ENCODE peak calls at places on chromosome 16, in eight cellular contexts. One of them, this sample, is unnamed.

GRCh38 chr16:49811630-49812334 is 44.1 kb downstream of the ZNF423 start:
- DNase-seq in HCT116: no peak
- DNase-seq in adrenal gland: no peak
- DNase-seq in ovary: no peak
- DNase-seq in body of pancreas: peak; percentile 74
- DNase-seq in tibial nerve: no peak
- DNase-seq in stomach: no peak
- DNase-seq in GM12878: no peak
- DNase-seq in this sample: no peak

GRCh38 chr16:30850246-30850645 is 43.6 kb downstream of the BCL7C start:
- DNase-seq in HCT116: no peak
- DNase-seq in adrenal gland: no peak
- DNase-seq in ovary: no peak
- DNase-seq in body of pancreas: no peak
- DNase-seq in tibial nerve: no peak
- DNase-seq in stomach: no peak
- DNase-seq in GM12878: no peak
- DNase-seq in this sample: no peak

GRCh38 chr16:71311553-71312158 is 22.5 kb upstream of the CMTR2 start:
- DNase-seq in HCT116: no peak
- DNase-seq in adrenal gland: peak; percentile 24
- DNase-seq in ovary: no peak
- DNase-seq in body of pancreas: peak; percentile 17
- DNase-seq in tibial nerve: no peak
- DNase-seq in stomach: no peak
- DNase-seq in GM12878: no peak
- DNase-seq in this sample: no peak

GRCh38 chr16:82694239-82694874 is 67.6 kb downstream of the CDH13 start:
- DNase-seq in HCT116: no peak
- DNase-seq in adrenal gland: no peak
- DNase-seq in ovary: no peak
- DNase-seq in body of pancreas: no peak
- DNase-seq in tibial nerve: no peak
- DNase-seq in stomach: no peak
- DNase-seq in GM12878: no peak
- DNase-seq in this sample: peak; percentile 34

GRCh38 chr16:51637744-51638100 is 486.7 kb upstream of the SALL1 start:
- DNase-seq in HCT116: no peak
- DNase-seq in adrenal gland: no peak
- DNase-seq in ovary: no peak
- DNase-seq in body of pancreas: no peak
- DNase-seq in tibial nerve: no peak
- DNase-seq in stomach: no peak
- DNase-seq in GM12878: no peak
- DNase-seq in this sample: no peak

GRCh38 chr16:3444032-3444388 is 530 bp downstream of the NAA60 start:
- DNase-seq in HCT116: peak; percentile 39
- DNase-seq in adrenal gland: peak; percentile 38
- DNase-seq in ovary: no peak
- DNase-seq in body of pancreas: no peak
- DNase-seq in tibial nerve: no peak
- DNase-seq in stomach: peak; percentile 36
- DNase-seq in GM12878: no peak
- DNase-seq in this sample: no peak

GRCh38 chr16:58421529-58421928 is 29.3 kb downstream of the GINS3 start:
- DNase-seq in HCT116: no peak
- DNase-seq in adrenal gland: no peak
- DNase-seq in ovary: no peak
- DNase-seq in body of pancreas: no peak
- DNase-seq in tibial nerve: no peak
- DNase-seq in stomach: no peak
- DNase-seq in GM12878: no peak
- DNase-seq in this sample: no peak

GRCh38 chr16:30846649-30847402 is 47.1 kb downstream of the BCL7C start:
- DNase-seq in HCT116: no peak
- DNase-seq in adrenal gland: no peak
- DNase-seq in ovary: no peak
- DNase-seq in body of pancreas: no peak
- DNase-seq in tibial nerve: no peak
- DNase-seq in stomach: no peak
- DNase-seq in GM12878: no peak
- DNase-seq in this sample: no peak

GRCh38 chr16:4319454-4319853 is 3.6 kb downstream of the GLIS2 start:
- DNase-seq in HCT116: no peak
- DNase-seq in adrenal gland: peak; percentile 46
- DNase-seq in ovary: peak; percentile 61
- DNase-seq in body of pancreas: no peak
- DNase-seq in tibial nerve: no peak
- DNase-seq in stomach: peak; percentile 46
- DNase-seq in GM12878: no peak
- DNase-seq in this sample: no peak

GRCh38 chr16:78893340-78893739 is 707.2 kb downstream of the MAF start:
- DNase-seq in HCT116: no peak
- DNase-seq in adrenal gland: no peak
- DNase-seq in ovary: no peak
- DNase-seq in body of pancreas: no peak
- DNase-seq in tibial nerve: no peak
- DNase-seq in stomach: no peak
- DNase-seq in GM12878: no peak
- DNase-seq in this sample: no peak

GRCh38 chr16:74744566-74744965 is 30.1 kb downstream of the FA2H start:
- DNase-seq in HCT116: no peak
- DNase-seq in adrenal gland: no peak
- DNase-seq in ovary: no peak
- DNase-seq in body of pancreas: no peak
- DNase-seq in tibial nerve: no peak
- DNase-seq in stomach: no peak
- DNase-seq in GM12878: no peak
- DNase-seq in this sample: no peak

GRCh38 chr16:16064874-16065384 is 115.5 kb downstream of the ABCC1 start:
- DNase-seq in HCT116: no peak
- DNase-seq in adrenal gland: no peak
- DNase-seq in ovary: no peak
- DNase-seq in body of pancreas: no peak
- DNase-seq in tibial nerve: no peak
- DNase-seq in stomach: no peak
- DNase-seq in GM12878: no peak
- DNase-seq in this sample: no peak

GRCh38 chr16:62391940-62392339 is 355.7 kb upstream of the CDH8 start:
- DNase-seq in HCT116: no peak
- DNase-seq in adrenal gland: no peak
- DNase-seq in ovary: no peak
- DNase-seq in body of pancreas: no peak
- DNase-seq in tibial nerve: no peak
- DNase-seq in stomach: no peak
- DNase-seq in GM12878: no peak
- DNase-seq in this sample: no peak

GRCh38 chr16:15857779-15858560 is 1.1 kb upstream of the MYH11 start:
- DNase-seq in HCT116: no peak
- DNase-seq in adrenal gland: no peak
- DNase-seq in ovary: peak; percentile 76
- DNase-seq in body of pancreas: peak; percentile 23
- DNase-seq in tibial nerve: no peak
- DNase-seq in stomach: peak; percentile 27
- DNase-seq in GM12878: no peak
- DNase-seq in this sample: peak; percentile 29

GRCh38 chr16:54867302-54867832 is 63.3 kb upstream of the IRX5 start:
- DNase-seq in HCT116: no peak
- DNase-seq in adrenal gland: no peak
- DNase-seq in ovary: no peak
- DNase-seq in body of pancreas: no peak
- DNase-seq in tibial nerve: no peak
- DNase-seq in stomach: no peak
- DNase-seq in GM12878: no peak
- DNase-seq in this sample: no peak

GRCh38 chr16:54870151-54870550 is 60.5 kb upstream of the IRX5 start:
- DNase-seq in HCT116: no peak
- DNase-seq in adrenal gland: no peak
- DNase-seq in ovary: no peak
- DNase-seq in body of pancreas: no peak
- DNase-seq in tibial nerve: no peak
- DNase-seq in stomach: no peak
- DNase-seq in GM12878: no peak
- DNase-seq in this sample: no peak

GRCh38 chr16:54875443-54875842 is 55.2 kb upstream of the IRX5 start:
- DNase-seq in HCT116: no peak
- DNase-seq in adrenal gland: no peak
- DNase-seq in ovary: no peak
- DNase-seq in body of pancreas: no peak
- DNase-seq in tibial nerve: no peak
- DNase-seq in stomach: no peak
- DNase-seq in GM12878: no peak
- DNase-seq in this sample: no peak

GRCh38 chr16:54873081-54873480 is 57.6 kb upstream of the IRX5 start:
- DNase-seq in HCT116: no peak
- DNase-seq in adrenal gland: no peak
- DNase-seq in ovary: no peak
- DNase-seq in body of pancreas: no peak
- DNase-seq in tibial nerve: no peak
- DNase-seq in stomach: no peak
- DNase-seq in GM12878: no peak
- DNase-seq in this sample: no peak
- TF ChIP-seq POLR2A in HCT116: no peak
- TF ChIP-seq POLR2A in adrenal gland: no peak
- TF ChIP-seq POLR2A in ovary: no peak
- TF ChIP-seq POLR2A in body of pancreas: no peak
- TF ChIP-seq POLR2A in tibial nerve: no peak
- TF ChIP-seq POLR2A in stomach: no peak
- TF ChIP-seq POLR2A in GM12878: no peak
- TF ChIP-seq POLR2A in this sample: no peak

DNA sequence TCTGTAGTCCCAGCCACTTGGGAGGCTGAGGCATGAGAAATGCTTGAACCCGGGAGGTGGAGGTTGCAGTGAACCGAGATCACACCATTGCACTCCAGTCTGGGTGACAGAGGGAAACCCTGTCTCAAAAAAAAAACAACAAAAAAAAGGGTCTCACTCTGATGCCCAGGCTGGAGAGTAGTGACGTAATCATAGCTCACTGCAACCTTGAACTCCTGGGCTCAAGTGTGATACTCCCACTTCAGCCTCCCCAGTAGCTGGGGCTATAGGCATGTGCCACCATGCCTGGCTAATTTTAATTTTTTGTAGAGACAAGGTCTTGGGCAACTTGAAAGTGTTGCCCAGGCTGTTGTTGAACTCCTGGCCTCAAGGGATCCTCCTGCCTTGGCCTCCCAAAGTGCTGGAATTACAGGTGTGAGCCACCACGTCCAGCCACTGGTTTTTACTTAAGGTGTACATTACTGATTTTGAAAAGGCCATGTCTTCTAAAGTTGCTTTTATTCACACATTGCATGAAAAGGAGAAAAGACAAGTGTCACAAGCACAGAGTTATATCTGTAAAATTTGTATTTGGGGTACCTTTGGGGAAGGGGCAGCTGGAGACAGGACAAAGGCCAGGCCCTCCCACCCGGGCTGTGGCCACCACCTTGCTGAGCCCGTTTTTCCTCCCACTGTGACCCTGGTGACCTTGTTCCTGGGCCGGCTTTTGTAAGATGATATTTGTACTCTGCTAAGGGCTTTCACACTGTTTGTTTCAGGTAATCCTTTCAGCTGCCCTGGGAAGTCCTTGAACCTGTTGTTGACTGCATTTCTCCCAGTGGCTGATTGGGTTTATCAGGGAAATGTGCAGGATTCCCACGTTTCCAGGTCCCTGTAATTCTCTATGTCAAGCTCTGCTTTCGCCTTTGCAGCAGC is 11.5 kb downstream of the GPT2 start:
- DNase-seq in HCT116: no peak
- DNase-seq in adrenal gland: no peak
- DNase-seq in ovary: peak; percentile 48
- DNase-seq in body of pancreas: peak; percentile 72
- DNase-seq in tibial nerve: no peak
- DNase-seq in stomach: peak; percentile 78
- DNase-seq in GM12878: no peak
- DNase-seq in this sample: no peak
- TF ChIP-seq POLR2A in HCT116: no peak
- TF ChIP-seq POLR2A in adrenal gland: no peak
- TF ChIP-seq POLR2A in ovary: no peak
- TF ChIP-seq POLR2A in body of pancreas: no peak
- TF ChIP-seq POLR2A in tibial nerve: no peak
- TF ChIP-seq POLR2A in stomach: no peak
- TF ChIP-seq POLR2A in GM12878: no peak
- TF ChIP-seq POLR2A in this sample: no peak

GRCh38 chr16:85568519-85568918 is 44.6 kb upstream of the GSE1 start:
- DNase-seq in HCT116: no peak
- DNase-seq in adrenal gland: no peak
- DNase-seq in ovary: no peak
- DNase-seq in body of pancreas: peak; percentile 59
- DNase-seq in tibial nerve: no peak
- DNase-seq in stomach: peak; percentile 73
- DNase-seq in GM12878: no peak
- DNase-seq in this sample: no peak
- TF ChIP-seq POLR2A in HCT116: no peak
- TF ChIP-seq POLR2A in adrenal gland: no peak
- TF ChIP-seq POLR2A in ovary: no peak
- TF ChIP-seq POLR2A in body of pancreas: no peak
- TF ChIP-seq POLR2A in tibial nerve: no peak
- TF ChIP-seq POLR2A in stomach: no peak
- TF ChIP-seq POLR2A in GM12878: no peak
- TF ChIP-seq POLR2A in this sample: no peak

GRCh38 chr16:56481468-56482112 is 30.2 kb downstream of the OGFOD1 start:
- DNase-seq in HCT116: no peak
- DNase-seq in adrenal gland: no peak
- DNase-seq in ovary: no peak
- DNase-seq in body of pancreas: no peak
- DNase-seq in tibial nerve: no peak
- DNase-seq in stomach: no peak
- DNase-seq in GM12878: no peak
- DNase-seq in this sample: no peak
- TF ChIP-seq POLR2A in HCT116: no peak
- TF ChIP-seq POLR2A in adrenal gland: no peak
- TF ChIP-seq POLR2A in ovary: no peak
- TF ChIP-seq POLR2A in body of pancreas: no peak
- TF ChIP-seq POLR2A in tibial nerve: no peak
- TF ChIP-seq POLR2A in stomach: no peak
- TF ChIP-seq POLR2A in GM12878: no peak
- TF ChIP-seq POLR2A in this sample: no peak

This sample was measured in H54.